ENCODE peak calls at places on chromosomes 11 and 22, in seven cellular contexts. One of them, this sample, is unnamed.
A peak's percentile ranks its signal among the peaks of the same experiment; 100 is the strongest.

GRCh38 chr22:23670378-23671295 is 20.2 kb upstream of the RGL4 start:
- DNase-seq in brain microvascular endothelial cell: no peak
- DNase-seq in suprapubic skin: no peak
- DNase-seq in upper lobe of right lung: no peak
- DNase-seq in osteoblast: peak; percentile 59
- DNase-seq in thoracic aorta: no peak
- DNase-seq in tibial artery: no peak
- DNase-seq in this sample: no peak

GRCh38 chr11:48103621-48104561 is 112.7 kb upstream of the OR4B1 start:
- DNase-seq in osteoblast: no peak
- DNase-seq in thoracic aorta: no peak
- DNase-seq in tibial artery: no peak
- DNase-seq in upper lobe of right lung: no peak
- DNase-seq in brain microvascular endothelial cell: no peak
- DNase-seq in suprapubic skin: no peak
- DNase-seq in this sample: no peak

GRCh38 chr22:19605508-19606331 is 81.5 kb upstream of the CLDN5 start:
- DNase-seq in suprapubic skin: peak; percentile 63
- DNase-seq in brain microvascular endothelial cell: no peak
- DNase-seq in osteoblast: no peak
- DNase-seq in upper lobe of right lung: no peak
- DNase-seq in tibial artery: no peak
- DNase-seq in thoracic aorta: no peak
- DNase-seq in this sample: no peak

GRCh38 chr11:41309716-41310115 is 149.7 kb downstream of the LRRC4C start:
- DNase-seq in osteoblast: no peak
- DNase-seq in thoracic aorta: no peak
- DNase-seq in suprapubic skin: no peak
- DNase-seq in upper lobe of right lung: no peak
- DNase-seq in tibial artery: no peak
- DNase-seq in brain microvascular endothelial cell: no peak
- DNase-seq in this sample: no peak

GRCh38 chr11:79243412-79244174 is 197.2 kb downstream of the TENM4 start:
- DNase-seq in suprapubic skin: no peak
- DNase-seq in thoracic aorta: no peak
- DNase-seq in tibial artery: no peak
- DNase-seq in osteoblast: no peak
- DNase-seq in upper lobe of right lung: no peak
- DNase-seq in brain microvascular endothelial cell: no peak
- DNase-seq in this sample: no peak

GRCh38 chr11:112213753-112214152 is 12.5 kb upstream of the PTS start:
- DNase-seq in upper lobe of right lung: no peak
- DNase-seq in brain microvascular endothelial cell: peak; percentile 23
- DNase-seq in tibial artery: no peak
- DNase-seq in osteoblast: no peak
- DNase-seq in thoracic aorta: no peak
- DNase-seq in suprapubic skin: no peak
- DNase-seq in this sample: no peak

GRCh38 chr11:73140213-73141030 is 1.7 kb downstream of the FCHSD2 start:
- DNase-seq in upper lobe of right lung: no peak
- DNase-seq in brain microvascular endothelial cell: peak; percentile 39
- DNase-seq in tibial artery: peak; percentile 32
- DNase-seq in osteoblast: peak; percentile 94
- DNase-seq in thoracic aorta: no peak
- DNase-seq in suprapubic skin: no peak
- DNase-seq in this sample: no peak

GRCh38 chr22:36587289-36588154 is 58.6 kb upstream of the EIF3D start:
- DNase-seq in brain microvascular endothelial cell: peak; percentile 26
- DNase-seq in upper lobe of right lung: no peak
- DNase-seq in thoracic aorta: no peak
- DNase-seq in osteoblast: peak; percentile 91
- DNase-seq in tibial artery: no peak
- DNase-seq in suprapubic skin: no peak
- DNase-seq in this sample: no peak

GRCh38 chr11:83467841-83468240 is 181.7 kb upstream of the CCDC90B start:
- DNase-seq in osteoblast: no peak
- DNase-seq in suprapubic skin: no peak
- DNase-seq in thoracic aorta: no peak
- DNase-seq in brain microvascular endothelial cell: no peak
- DNase-seq in tibial artery: no peak
- DNase-seq in upper lobe of right lung: no peak
- DNase-seq in this sample: no peak

GRCh38 chr11:119774180-119774763 is 45.3 kb upstream of the NECTIN1 start:
- DNase-seq in upper lobe of right lung: peak; percentile 36
- DNase-seq in osteoblast: no peak
- DNase-seq in brain microvascular endothelial cell: no peak
- DNase-seq in suprapubic skin: no peak
- DNase-seq in tibial artery: no peak
- DNase-seq in thoracic aorta: no peak
- DNase-seq in this sample: no peak

GRCh38 chr11:35615911-35616900 is 2.1 kb upstream of the FJX1 start:
- DNase-seq in suprapubic skin: no peak
- DNase-seq in upper lobe of right lung: no peak
- DNase-seq in osteoblast: peak; percentile 85
- DNase-seq in thoracic aorta: no peak
- DNase-seq in brain microvascular endothelial cell: peak; percentile 63
- DNase-seq in tibial artery: no peak
- DNase-seq in this sample: no peak

GRCh38 chr11:10778217-10778970 is 27.3 kb downstream of the CTR9 start:
- DNase-seq in thoracic aorta: no peak
- DNase-seq in tibial artery: peak; percentile 51
- DNase-seq in brain microvascular endothelial cell: peak; percentile 95
- DNase-seq in osteoblast: peak; percentile 90
- DNase-seq in upper lobe of right lung: no peak
- DNase-seq in suprapubic skin: peak; percentile 74
- DNase-seq in this sample: no peak

GRCh38 chr22:43923191-43923590 is 414 bp upstream of the PNPLA3 start:
- DNase-seq in thoracic aorta: no peak
- DNase-seq in brain microvascular endothelial cell: no peak
- DNase-seq in upper lobe of right lung: no peak
- DNase-seq in tibial artery: no peak
- DNase-seq in suprapubic skin: no peak
- DNase-seq in osteoblast: no peak
- DNase-seq in this sample: no peak

GRCh38 chr11:19874241-19874640 is 161.6 kb downstream of the NAV2 start:
- DNase-seq in osteoblast: peak; percentile 65
- DNase-seq in upper lobe of right lung: no peak
- DNase-seq in brain microvascular endothelial cell: no peak
- DNase-seq in tibial artery: no peak
- DNase-seq in suprapubic skin: no peak
- DNase-seq in thoracic aorta: no peak
- DNase-seq in this sample: no peak

GRCh38 chr11:44311339-44312261 is 1.7 kb upstream of the ALX4 start:
- DNase-seq in osteoblast: peak; percentile 74
- DNase-seq in upper lobe of right lung: peak; percentile 38
- DNase-seq in brain microvascular endothelial cell: no peak
- DNase-seq in thoracic aorta: no peak
- DNase-seq in tibial artery: no peak
- DNase-seq in suprapubic skin: no peak
- DNase-seq in this sample: no peak

GRCh38 chr11:110896358-110896757 is 184.1 kb upstream of the ARHGAP20 start:
- DNase-seq in brain microvascular endothelial cell: peak; percentile 74
- DNase-seq in upper lobe of right lung: no peak
- DNase-seq in suprapubic skin: no peak
- DNase-seq in thoracic aorta: no peak
- DNase-seq in tibial artery: peak; percentile 37
- DNase-seq in osteoblast: no peak
- DNase-seq in this sample: no peak

GRCh38 chr11:11580831-11581492 is 40.8 kb downstream of the GALNT18 start:
- DNase-seq in upper lobe of right lung: no peak
- DNase-seq in thoracic aorta: no peak
- DNase-seq in suprapubic skin: no peak
- DNase-seq in tibial artery: no peak
- DNase-seq in brain microvascular endothelial cell: no peak
- DNase-seq in osteoblast: no peak
- DNase-seq in this sample: no peak

GRCh38 chr22:39559456-39560105 is 11.0 kb upstream of the CACNA1I start:
- DNase-seq in tibial artery: no peak
- DNase-seq in suprapubic skin: no peak
- DNase-seq in thoracic aorta: no peak
- DNase-seq in osteoblast: no peak
- DNase-seq in brain microvascular endothelial cell: no peak
- DNase-seq in upper lobe of right lung: no peak
- DNase-seq in this sample: no peak
- H3K4me3 ChIP-seq in tibial artery: no peak overlapping the region
- H3K4me3 ChIP-seq in suprapubic skin: no peak overlapping the region
- H3K4me3 ChIP-seq in thoracic aorta: no peak overlapping the region
- H3K4me3 ChIP-seq in osteoblast: no peak overlapping the region
- H3K4me3 ChIP-seq in brain microvascular endothelial cell: no peak overlapping the region
- H3K4me3 ChIP-seq in upper lobe of right lung: no peak overlapping the region
- H3K4me3 ChIP-seq in this sample: no peak overlapping the region

DNA sequence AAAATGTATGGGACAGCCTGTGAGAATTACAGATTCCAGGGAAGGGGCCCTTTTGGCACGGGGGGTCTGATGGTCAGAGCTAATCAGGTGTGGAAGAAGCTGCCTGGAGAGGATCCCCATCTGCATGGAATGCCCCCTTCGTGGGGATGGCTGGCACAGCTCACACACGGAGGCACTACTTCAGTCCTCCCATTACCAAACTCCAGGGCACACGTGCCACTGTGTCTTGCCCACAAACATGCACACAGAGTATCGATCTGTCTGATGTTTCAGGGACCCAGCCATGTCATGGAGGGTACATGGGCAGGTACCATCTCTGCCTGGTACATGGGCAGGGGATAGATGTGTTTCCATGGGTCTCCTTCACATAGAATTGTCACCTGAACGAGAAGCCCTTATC is 14.7 kb downstream of the KCNQ1OT1 start:
- DNase-seq in osteoblast: no peak
- DNase-seq in suprapubic skin: peak; percentile 21
- DNase-seq in upper lobe of right lung: peak; percentile 22
- DNase-seq in thoracic aorta: no peak
- DNase-seq in brain microvascular endothelial cell: no peak
- DNase-seq in tibial artery: no peak
- DNase-seq in this sample: no peak
- TF ChIP-seq CTCF in osteoblast: no peak
- TF ChIP-seq CTCF in suprapubic skin: no peak
- TF ChIP-seq CTCF in upper lobe of right lung: no peak
- TF ChIP-seq CTCF in thoracic aorta: no peak
- TF ChIP-seq CTCF in brain microvascular endothelial cell: no peak
- TF ChIP-seq CTCF in tibial artery: no peak
- TF ChIP-seq CTCF in this sample: no peak

DNA sequence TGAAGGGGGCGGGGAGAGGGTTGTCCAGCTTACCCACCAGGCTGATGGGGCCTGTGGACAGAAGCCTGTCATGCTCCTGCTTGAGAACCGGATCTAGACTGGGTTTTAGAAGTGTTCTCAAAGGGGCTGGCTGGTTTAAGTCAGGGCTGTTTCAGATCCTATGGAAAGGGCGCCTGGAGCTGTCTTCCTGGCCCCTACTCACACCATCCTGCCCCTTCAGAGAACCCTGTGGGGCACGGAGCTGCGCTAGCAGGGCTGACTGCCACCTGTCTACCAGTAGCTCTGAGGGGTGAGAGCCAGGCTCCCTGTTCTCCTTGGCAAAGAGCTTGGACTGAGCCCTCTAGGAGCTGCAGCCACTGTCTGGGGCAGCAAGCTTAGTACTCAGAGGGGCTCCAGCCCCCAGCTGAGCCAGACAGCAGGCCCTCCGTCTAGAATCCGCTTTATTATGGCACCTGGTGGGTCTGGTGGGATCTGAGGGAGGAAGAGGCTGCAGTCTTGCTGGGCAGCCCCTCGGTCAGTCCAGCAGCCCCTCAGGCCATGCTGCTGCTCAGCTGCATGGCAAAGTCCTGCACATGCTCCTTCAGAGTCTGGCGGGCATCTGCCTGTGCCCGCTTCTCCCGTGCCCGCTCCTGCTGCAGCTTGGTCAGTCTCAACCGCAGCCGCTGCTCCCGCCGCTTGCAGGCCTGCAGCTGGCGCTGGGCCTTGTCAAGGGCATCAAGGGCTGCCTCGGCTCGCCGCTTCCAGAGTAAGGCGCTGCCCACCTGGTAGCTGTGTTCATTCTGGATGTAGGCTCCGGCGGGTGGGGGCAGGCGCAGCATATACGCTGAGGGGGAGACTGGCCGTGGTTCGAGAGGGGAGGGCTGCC is 2.3 kb downstream of the THAP7 start:
- DNase-seq in osteoblast: no peak
- DNase-seq in tibial artery: no peak
- DNase-seq in suprapubic skin: no peak
- DNase-seq in brain microvascular endothelial cell: no peak
- DNase-seq in thoracic aorta: no peak
- DNase-seq in upper lobe of right lung: no peak
- DNase-seq in this sample: no peak
- H3K27ac ChIP-seq in osteoblast: no peak overlapping the region
- H3K27ac ChIP-seq in tibial artery: no peak overlapping the region
- H3K27ac ChIP-seq in suprapubic skin: no peak overlapping the region
- H3K27ac ChIP-seq in brain microvascular endothelial cell: no peak overlapping the region
- H3K27ac ChIP-seq in thoracic aorta: no peak overlapping the region
- H3K27ac ChIP-seq in upper lobe of right lung: no peak overlapping the region
- H3K27ac ChIP-seq in this sample: no peak overlapping the region

GRCh38 chr22:28714043-28714442 is 27.6 kb downstream of the CHEK2 start:
- DNase-seq in osteoblast: no peak
- DNase-seq in thoracic aorta: no peak
- DNase-seq in upper lobe of right lung: no peak
- DNase-seq in brain microvascular endothelial cell: no peak
- DNase-seq in suprapubic skin: no peak
- DNase-seq in tibial artery: no peak
- DNase-seq in this sample: no peak

GRCh38 chr22:28710112-28710888 is 30.7 kb upstream of the TTC28 start:
- DNase-seq in thoracic aorta: no peak
- DNase-seq in tibial artery: no peak
- DNase-seq in suprapubic skin: no peak
- DNase-seq in osteoblast: peak; percentile 79
- DNase-seq in brain microvascular endothelial cell: peak; percentile 73
- DNase-seq in upper lobe of right lung: no peak
- DNase-seq in this sample: no peak

GRCh38 chr22:28711341-28711740 is 30.3 kb downstream of the CHEK2 start:
- DNase-seq in osteoblast: no peak
- DNase-seq in tibial artery: no peak
- DNase-seq in upper lobe of right lung: no peak
- DNase-seq in brain microvascular endothelial cell: no peak
- DNase-seq in suprapubic skin: no peak
- DNase-seq in thoracic aorta: no peak
- DNase-seq in this sample: no peak

GRCh38 chr22:28711820-28712777 is 29.5 kb downstream of the CHEK2 start:
- DNase-seq in tibial artery: peak; percentile 22
- DNase-seq in upper lobe of right lung: no peak
- DNase-seq in brain microvascular endothelial cell: peak; percentile 81
- DNase-seq in suprapubic skin: no peak
- DNase-seq in thoracic aorta: no peak
- DNase-seq in osteoblast: peak; percentile 89
- DNase-seq in this sample: no peak

GRCh38 chr22:28710889-28711285 is 30.7 kb downstream of the CHEK2 start:
- DNase-seq in brain microvascular endothelial cell: peak; percentile 24
- DNase-seq in upper lobe of right lung: no peak
- DNase-seq in suprapubic skin: no peak
- DNase-seq in osteoblast: no peak
- DNase-seq in thoracic aorta: no peak
- DNase-seq in tibial artery: no peak
- DNase-seq in this sample: no peak
- H3K4me3 ChIP-seq in brain microvascular endothelial cell: no peak overlapping the region
- H3K4me3 ChIP-seq in upper lobe of right lung: no peak overlapping the region
- H3K4me3 ChIP-seq in suprapubic skin: no peak overlapping the region
- H3K4me3 ChIP-seq in osteoblast: peak overlapping the region; percentile 43
- H3K4me3 ChIP-seq in thoracic aorta: no peak overlapping the region
- H3K4me3 ChIP-seq in tibial artery: no peak overlapping the region
- H3K4me3 ChIP-seq in this sample: no peak overlapping the region

GRCh38 chr11:84899740-84900139 is 727.4 kb downstream of the DLG2 start:
- DNase-seq in upper lobe of right lung: no peak
- DNase-seq in tibial artery: no peak
- DNase-seq in thoracic aorta: no peak
- DNase-seq in suprapubic skin: no peak
- DNase-seq in osteoblast: no peak
- DNase-seq in brain microvascular endothelial cell: peak; percentile 30
- DNase-seq in this sample: no peak
- TF ChIP-seq CTCF in upper lobe of right lung: no peak
- TF ChIP-seq CTCF in tibial artery: no peak
- TF ChIP-seq CTCF in thoracic aorta: no peak
- TF ChIP-seq CTCF in suprapubic skin: no peak
- TF ChIP-seq CTCF in osteoblast: peak; percentile 29
- TF ChIP-seq CTCF in brain microvascular endothelial cell: peak; percentile 71
- TF ChIP-seq CTCF in this sample: no peak